ENCODE peak calls at places on chromosome 11, in six cellular contexts. D is transverse colon, V is upper lobe of left lung, Z is ovary, K is tibial nerve, G is suprapubic skin. F is an unnamed sample.

GRCh38 chr11:70251583-70252285 is 18.8 kb upstream of the PPFIA1 start:
- DNase-seq in V (no peak), Z (no peak), G (no peak), K (no peak), D (no peak), F (no peak)

GRCh38 chr11:85759915-85760314 is 51.0 kb downstream of the SYTL2 start:
- DNase-seq in Z (no peak), D (no peak), V (no peak), K (no peak), G (no peak), F (no peak)

GRCh38 chr11:108775324-108775723 is 110.5 kb downstream of the DDX10 start:
- DNase-seq in K (no peak), G (no peak), D (no peak), Z (no peak), V (no peak), F (no peak)

GRCh38 chr11:104410336-104410735 is 246.4 kb upstream of the PDGFD start:
- DNase-seq in G (no peak), V (no peak), K (no peak), D (no peak), Z (no peak), F (no peak)

GRCh38 chr11:120235024-120235628 is 4.8 kb upstream of the POU2F3 start:
- DNase-seq in D (peak), K (no peak), G (no peak), V (peak), Z (peak), F (no peak)

GRCh38 chr11:130877532-130877931 is 38.7 kb downstream of the SNX19 start:
- DNase-seq in Z (no peak), V (no peak), K (no peak), G (no peak), D (no peak), F (no peak)

GRCh38 chr11:37699644-37700043 is 1101.6 kb upstream of the RAG2 start:
- DNase-seq in D (no peak), G (no peak), V (no peak), K (no peak), Z (no peak), F (no peak)

GRCh38 chr11:74683941-74684481 is 47.2 kb downstream of the CHRDL2 start:
- DNase-seq in G (peak), D (no peak), V (no peak), K (no peak), Z (no peak), F (peak)

GRCh38 chr11:19767691-19768151 is 55.1 kb downstream of the NAV2 start:
- DNase-seq in V (no peak), G (no peak), D (no peak), K (no peak), Z (no peak), F (no peak)

GRCh38 chr11:112223754-112224532 is 2.3 kb upstream of the PTS start:
- DNase-seq in D (no peak), Z (no peak), G (no peak), V (no peak), K (no peak), F (no peak)

GRCh38 chr11:19372381-19372780 is 131.6 kb upstream of the E2F8 start:
- DNase-seq in Z (no peak), D (no peak), G (no peak), K (no peak), V (no peak), F (no peak)

GRCh38 chr11:46222485-46223251 is 54.8 kb upstream of the CREB3L1 start:
- DNase-seq in D (no peak), V (no peak), K (no peak), Z (no peak), G (no peak), F (no peak)

GRCh38 chr11:108693852-108694251 is 29.0 kb downstream of the DDX10 start:
- DNase-seq in G (no peak), D (no peak), K (no peak), Z (no peak), V (no peak), F (no peak)

GRCh38 chr11:107496011-107496410 is 38.4 kb upstream of the CWF19L2 start:
- DNase-seq in K (no peak), V (no peak), D (no peak), Z (no peak), G (no peak), F (no peak)

GRCh38 chr11:127470485-127470884 is 469.9 kb upstream of the KIRREL3 start:
- DNase-seq in G (no peak), V (no peak), D (peak), Z (no peak), K (no peak), F (no peak)

GRCh38 chr11:10654211-10655150 is 39.1 kb downstream of the IRAG1 start:
- DNase-seq in D (no peak), K (no peak), Z (no peak), G (no peak), V (no peak), F (peak)

GRCh38 chr11:1796297-1797011 is 32.7 kb upstream of the CTSD start:
- DNase-seq in D (no peak), G (no peak), Z (no peak), K (no peak), V (no peak), F (no peak)

GRCh38 chr11:24093410-24093809 is 403.4 kb upstream of the LUZP2 start:
- DNase-seq in D (no peak), Z (no peak), G (no peak), K (no peak), V (no peak), F (no peak)

GRCh38 chr11:19970944-19971343 is 189.3 kb downstream of the DBX1 start:
- DNase-seq in V (no peak), Z (no peak), K (no peak), D (no peak), G (no peak), F (no peak)

GRCh38 chr11:134452026-134452848 is 40.2 kb upstream of the B3GAT1 start:
- DNase-seq in D (no peak), V (no peak), Z (no peak), K (no peak), G (no peak), F (peak)

GRCh38 chr11:32231909-32232493 is 141.1 kb downstream of the RCN1 start:
- DNase-seq in D (no peak), G (no peak), Z (no peak), K (no peak), V (no peak), F (no peak)

GRCh38 chr11:3132831-3133455 is 32.2 kb downstream of the OSBPL5 start:
- DNase-seq in Z (no peak), G (peak), V (peak), D (peak), K (no peak), F (peak)

GRCh38 chr11:59556883-59557205 is 45.5 kb downstream of the OR4D9 start:
- DNase-seq in D (no peak), G (no peak), Z (no peak), K (no peak), V (no peak), F (no peak)

GRCh38 chr11:2914475-2915195 is 14.6 kb downstream of the PHLDA2 start:
- DNase-seq in Z (no peak), G (no peak), V (peak), K (no peak), D (no peak), F (no peak)

GRCh38 chr11:5192738-5193137 is 7.7 kb downstream of the OR51V1 start:
- DNase-seq in D (no peak), Z (no peak), G (no peak), K (no peak), V (no peak), F (no peak)

GRCh38 chr11:3095712-3096361 is 38.6 kb upstream of the CARS1 start:
- DNase-seq in V (no peak), Z (peak), G (peak), K (no peak), D (no peak), F (peak)

GRCh38 chr11:33598426-33599069 is 102.1 kb downstream of the C11orf91 start:
- DNase-seq in V (no peak), G (no peak), D (no peak), Z (no peak), K (no peak), F (no peak)

GRCh38 chr11:108551653-108552462 is 41.7 kb downstream of the EXPH5 start:
- DNase-seq in D (no peak), G (no peak), K (no peak), V (no peak), Z (no peak), F (no peak)

GRCh38 chr11:27379449-27379848 is 16.4 kb upstream of the CCDC34 start:
- DNase-seq in D (no peak), K (no peak), Z (no peak), G (no peak), V (no peak), F (no peak)

GRCh38 chr11:14114269-14114668 is 151.7 kb downstream of the SPON1 start:
- DNase-seq in Z (no peak), D (no peak), K (no peak), G (no peak), V (no peak), F (no peak)

GRCh38 chr11:70503878-70504240 is 105.5 kb downstream of the CTTN start:
- DNase-seq in D (peak), V (no peak), Z (no peak), K (no peak), G (no peak), F (peak)

GRCh38 chr11:10490398-10491232 is 35.6 kb downstream of the AMPD3 start:
- DNase-seq in V (peak), Z (peak), G (peak), K (peak), D (peak), F (peak)

GRCh38 chr11:115660072-115660805 is 156.0 kb upstream of the CADM1 start:
- DNase-seq in Z (no peak), D (no peak), V (peak), G (no peak), K (no peak), F (no peak)

GRCh38 chr11:125976156-125976555 is 30.3 kb downstream of the VSIG10L2 start:
- DNase-seq in K (no peak), G (no peak), V (no peak), Z (no peak), D (no peak), F (no peak)

GRCh38 chr11:16555956-16556355 is 182.5 kb upstream of the C11orf58 start:
- DNase-seq in V (no peak), G (no peak), Z (no peak), D (no peak), K (no peak), F (no peak)

GRCh38 chr11:21430532-21430931 is 761.1 kb downstream of the NELL1 start:
- DNase-seq in V (no peak), K (no peak), D (no peak), G (no peak), Z (no peak), F (no peak)

GRCh38 chr11:122754553-122755322 is 83.6 kb upstream of the CRTAM start:
- DNase-seq in D (peak), V (no peak), Z (no peak), K (no peak), G (no peak), F (peak)

DNA sequence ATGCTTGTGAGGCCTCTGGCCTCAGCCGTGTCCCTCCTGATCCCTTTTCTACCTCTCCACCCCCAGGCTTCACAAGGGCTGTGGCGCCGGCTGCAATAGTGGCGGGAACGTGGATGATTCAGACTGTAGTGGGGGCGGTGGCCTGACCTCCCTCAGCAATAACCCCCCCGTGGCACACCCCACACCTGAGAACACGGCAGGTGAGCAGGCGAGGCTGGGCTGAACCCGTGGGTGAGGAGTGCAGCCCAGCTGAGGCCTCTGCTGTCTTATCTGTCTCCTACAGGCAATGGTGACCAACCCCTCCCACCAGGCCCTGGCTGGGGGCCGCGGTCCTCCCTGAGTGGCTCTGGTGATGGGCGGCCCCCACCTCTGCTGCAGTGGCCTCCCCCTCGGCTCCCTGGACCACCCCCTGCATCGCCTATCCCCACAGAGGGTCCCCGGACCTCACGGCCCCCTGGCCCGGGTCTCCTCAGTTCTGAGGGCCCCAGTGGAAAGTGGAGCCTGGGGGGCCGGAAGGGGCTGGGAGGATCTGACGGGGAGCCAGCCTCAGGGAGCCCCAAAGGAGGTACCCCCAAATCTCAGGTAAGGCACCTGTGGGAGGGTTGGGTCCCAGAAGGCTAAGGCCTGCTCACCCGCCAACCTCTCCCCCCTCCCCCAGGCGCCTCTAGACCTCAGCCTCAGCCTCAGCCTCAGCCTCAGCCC is 1.6 kb upstream of the SIPA1 start:
- DNase-seq in K (no peak), Z (no peak), V (peak), G (no peak), D (no peak), F (no peak)
- TF ChIP-seq EP300 in K (no peak), Z (no peak), V (no peak), G (no peak), D (no peak), F (no peak)

GRCh38 chr11:65291613-65292012 is 23.1 kb upstream of the CDC42EP2 start:
- DNase-seq in Z (peak), V (no peak), D (no peak), G (no peak), K (no peak), F (no peak)

GRCh38 chr11:65295571-65296338 is 18.9 kb upstream of the CDC42EP2 start:
- DNase-seq in V (no peak), Z (no peak), G (no peak), D (no peak), K (no peak), F (no peak)

GRCh38 chr11:65295001-65295400 is 19.7 kb upstream of the CDC42EP2 start:
- DNase-seq in K (no peak), V (no peak), D (no peak), G (no peak), Z (no peak), F (no peak)

GRCh38 chr11:65292866-65293265 is 21.8 kb upstream of the CDC42EP2 start:
- DNase-seq in K (no peak), D (no peak), G (no peak), Z (no peak), V (no peak), F (no peak)

GRCh38 chr11:65293909-65294381 is 20.7 kb upstream of the CDC42EP2 start:
- DNase-seq in K (no peak), V (no peak), G (no peak), D (peak), Z (peak), F (peak)
- H3K27ac ChIP-seq in K (peak), V (peak), G (peak), D (peak), Z (peak), F (peak)

GRCh38 chr11:72002841-72003775 is 4.4 kb downstream of the IL18BP start:
- DNase-seq in D (no peak), Z (no peak), K (no peak), V (peak), G (no peak), F (no peak)

GRCh38 chr11:72006309-72007088 is 7.8 kb downstream of the IL18BP start:
- DNase-seq in Z (no peak), D (no peak), V (no peak), G (peak), K (no peak), F (peak)

GRCh38 chr11:72005347-72006260 is 6.9 kb downstream of the IL18BP start:
- DNase-seq in V (no peak), G (peak), D (no peak), Z (no peak), K (no peak), F (peak)

GRCh38 chr11:72003776-72004171 is 5.1 kb downstream of the IL18BP start:
- DNase-seq in K (no peak), G (no peak), Z (no peak), V (peak), D (no peak), F (peak)

GRCh38 chr11:72004515-72005346 is 6.0 kb downstream of the IL18BP start:
- DNase-seq in D (no peak), Z (no peak), V (no peak), K (no peak), G (no peak), F (no peak)
- TF ChIP-seq POLR2A in D (no peak), Z (no peak), V (no peak), K (no peak), G (no peak), F (no peak)

DNA sequence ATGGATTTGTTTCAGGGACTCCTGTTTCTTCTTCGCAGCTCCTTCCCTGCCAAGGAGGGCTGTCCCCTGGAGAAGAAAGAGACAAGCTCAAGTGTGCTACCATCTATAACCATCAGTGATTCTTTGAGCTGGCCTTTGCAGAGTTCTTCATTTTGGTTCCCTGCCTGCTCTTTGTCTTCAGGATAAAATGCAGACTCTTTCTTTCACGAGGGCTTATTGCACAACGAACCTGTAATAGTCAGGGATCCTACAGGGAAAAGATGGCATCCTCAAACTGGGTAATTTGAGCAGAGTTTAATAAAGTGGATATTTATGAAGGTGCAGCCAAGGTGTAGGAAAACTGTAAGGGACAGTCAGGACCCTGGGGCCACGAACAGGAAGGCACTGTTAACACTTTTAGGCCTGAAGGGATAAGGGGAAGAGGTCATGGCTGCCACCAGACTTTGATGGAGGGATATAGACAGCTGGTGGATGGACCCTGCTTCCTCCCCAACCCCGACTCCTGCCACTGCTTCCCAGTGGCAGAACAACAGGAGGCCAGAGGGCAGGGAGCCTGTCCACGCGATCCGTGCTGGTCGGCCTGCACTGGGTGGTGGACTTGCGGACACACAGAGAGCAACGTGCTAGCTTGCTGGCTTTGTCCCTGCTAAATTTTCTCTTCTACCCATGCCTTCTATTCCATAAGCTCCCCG is 767.0 kb downstream of the NTM start:
- DNase-seq in G (no peak), Z (no peak), D (no peak), K (no peak), V (peak), F (no peak)
- TF ChIP-seq EP300 in G (no peak), Z (no peak), D (no peak), K (no peak), V (no peak), F (no peak)

GRCh38 chr11:72254299-72254993 is 10.5 kb upstream of the PHOX2A start:
- DNase-seq in K (no peak), V (no peak), D (no peak), G (no peak), Z (no peak), F (no peak)
- H3K27ac ChIP-seq in K (no peak), V (no peak), D (no peak), G (no peak), Z (no peak), F (no peak)

GRCh38 chr11:6647836-6648235 is 7.8 kb downstream of the DCHS1 start:
- DNase-seq in D (no peak), G (no peak), V (no peak), K (no peak), Z (no peak), F (peak)
- TF ChIP-seq POLR2A in D (no peak), G (no peak), V (no peak), K (no peak), Z (no peak), F (no peak)

GRCh38 chr11:76445122-76446084 is 585 bp downstream of the EMSY start:
- DNase-seq in G (peak), D (peak), Z (peak), V (peak), K (peak), F (peak)

GRCh38 chr11:76443254-76443935 is 1.4 kb upstream of the EMSY start:
- DNase-seq in Z (no peak), V (no peak), K (no peak), G (no peak), D (no peak), F (no peak)

GRCh38 chr11:76444065-76444383 is 794 bp upstream of the EMSY start:
- DNase-seq in V (no peak), K (no peak), D (no peak), G (no peak), Z (no peak), F (no peak)

GRCh38 chr11:76448506-76448905 is 3.7 kb downstream of the EMSY start:
- DNase-seq in K (no peak), G (no peak), V (no peak), Z (no peak), D (no peak), F (no peak)

GRCh38 chr11:76444384-76445121 is at the start of gene EMSY:
- DNase-seq in G (peak), Z (peak), V (peak), D (peak), K (peak), F (peak)
- TF ChIP-seq EP300 in G (no peak), Z (no peak), V (no peak), D (no peak), K (peak), F (no peak)

GRCh38 chr11:77372736-77373135 is 71.2 kb upstream of the GDPD4 start:
- DNase-seq in V (no peak), Z (no peak), G (no peak), D (no peak), K (no peak), F (no peak)
- H3K27ac ChIP-seq in V (no peak), Z (no peak), G (no peak), D (no peak), K (no peak), F (no peak)